ENCODE peak calls at places on chromosome 6, in nine cellular contexts. M is CD8-positive, alpha-beta T cell; J is lower lobe of right lung; T is uterus; D is heart left ventricle; S is testis; A is iPS DF 6.9; E is Karpas-422; I is tibial artery. O is an unnamed sample.

GRCh38 chr6:11033825-11034224 is 10.3 kb downstream of the ELOVL2 start:
- DNase-seq in T (no peak), M (no peak), D (no peak), E (no peak), S (no peak), A (no peak), J (no peak), I (no peak), O (no peak)

GRCh38 chr6:73969982-73970960 is 274.3 kb downstream of the CD109 start:
- DNase-seq in S (no peak), T (no peak), M (no peak), J (no peak), A (peak; percentile 13), I (no peak), E (peak; percentile 79), D (no peak), O (peak; percentile 76)

GRCh38 chr6:135266675-135267074 is 85.6 kb downstream of the MYB start:
- DNase-seq in J (no peak), A (no peak), E (no peak), M (no peak), S (no peak), I (no peak), T (no peak), D (no peak), O (no peak)

GRCh38 chr6:140183881-140184280 is 809.4 kb upstream of the CITED2 start:
- DNase-seq in A (no peak), J (no peak), I (no peak), T (no peak), E (no peak), D (no peak), M (no peak), S (no peak), O (no peak)

GRCh38 chr6:40545954-40546353 is 41.2 kb downstream of the LRFN2 start:
- DNase-seq in E (no peak), M (no peak), S (no peak), D (no peak), A (peak; percentile 80), J (no peak), I (no peak), T (no peak), O (no peak)

GRCh38 chr6:113671440-113671839 is 185.7 kb upstream of the MARCKS start:
- DNase-seq in A (no peak), T (no peak), E (no peak), J (no peak), S (no peak), M (no peak), D (no peak), I (peak; percentile 31), O (no peak)

GRCh38 chr6:106525885-106526280 is 103.4 kb downstream of the RTN4IP1 start:
- DNase-seq in A (no peak), S (no peak), I (no peak), D (no peak), E (no peak), T (no peak), M (no peak), J (no peak), O (no peak)

GRCh38 chr6:121959501-121959900 is 440.0 kb upstream of the HSF2 start:
- DNase-seq in D (no peak), A (no peak), E (no peak), J (no peak), S (no peak), T (no peak), I (no peak), M (no peak), O (peak; percentile 24)

GRCh38 chr6:121607716-121608115 is 172.3 kb downstream of the GJA1 start:
- DNase-seq in S (no peak), A (no peak), M (no peak), D (no peak), E (no peak), I (no peak), J (no peak), T (no peak), O (no peak)

GRCh38 chr6:12595161-12595792 is 121.3 kb upstream of the PHACTR1 start:
- DNase-seq in I (peak; percentile 28), A (no peak), D (no peak), M (no peak), E (peak; percentile 60), J (no peak), T (no peak), S (no peak), O (no peak)

GRCh38 chr6:47371875-47372255 is 62.2 kb upstream of the TNFRSF21 start:
- DNase-seq in D (no peak), I (no peak), S (no peak), E (no peak), T (no peak), J (no peak), M (no peak), A (no peak), O (no peak)

GRCh38 chr6:38114976-38115632 is 295.6 kb downstream of the ZFAND3 start:
- DNase-seq in E (no peak), A (no peak), I (no peak), S (no peak), J (no peak), M (no peak), T (no peak), D (no peak), O (no peak)

GRCh38 chr6:87817226-87817625 is 115.2 kb upstream of the AKIRIN2 start:
- DNase-seq in S (no peak), E (no peak), M (no peak), T (no peak), D (no peak), A (no peak), I (no peak), J (no peak), O (no peak)

GRCh38 chr6:153117986-153118886 is 12.8 kb downstream of the RGS17 start:
- DNase-seq in T (no peak), A (no peak), I (no peak), D (no peak), E (no peak), J (no peak), S (no peak), M (no peak), O (no peak)

GRCh38 chr6:8539446-8539845 is 104.1 kb upstream of the SLC35B3 start:
- DNase-seq in T (no peak), E (peak; percentile 68), J (no peak), D (no peak), I (no peak), M (no peak), S (no peak), A (no peak), O (peak; percentile 72)

GRCh38 chr6:46323966-46324622 is 153.3 kb upstream of the ENPP5 start:
- DNase-seq in J (no peak), S (no peak), M (no peak), D (no peak), I (no peak), T (no peak), E (no peak), A (no peak), O (no peak)

GRCh38 chr6:7646394-7646793 is 56.4 kb downstream of the SNRNP48 start:
- DNase-seq in T (no peak), S (no peak), I (no peak), A (no peak), M (no peak), D (no peak), E (no peak), J (no peak), O (no peak)

GRCh38 chr6:21808045-21808470 is 214.5 kb downstream of the SOX4 start:
- DNase-seq in S (peak; percentile 54), M (no peak), I (no peak), E (no peak), D (peak; percentile 24), T (peak; percentile 46), A (no peak), J (no peak), O (no peak)

GRCh38 chr6:147141690-147142308 is 62.4 kb upstream of the STXBP5 start:
- DNase-seq in S (no peak), J (no peak), T (no peak), I (no peak), A (no peak), M (no peak), D (no peak), E (no peak), O (no peak)

GRCh38 chr6:7846971-7847818 is 63.4 kb downstream of the TXNDC5 start:
- DNase-seq in D (no peak), J (no peak), M (no peak), E (no peak), I (no peak), S (no peak), T (no peak), A (no peak), O (no peak)

GRCh38 chr6:37956711-37957110 is 137.2 kb downstream of the ZFAND3 start:
- DNase-seq in J (no peak), S (no peak), A (no peak), I (no peak), D (no peak), T (no peak), E (no peak), M (no peak), O (no peak)

GRCh38 chr6:7515363-7515762 is 26.1 kb upstream of the DSP start:
- DNase-seq in D (no peak), T (no peak), A (no peak), M (no peak), J (no peak), S (no peak), I (no peak), E (no peak), O (no peak)

GRCh38 chr6:7974553-7974931 is 64.0 kb upstream of the TXNDC5 start:
- DNase-seq in J (no peak), D (no peak), A (no peak), M (no peak), T (no peak), E (no peak), S (no peak), I (no peak), O (no peak)

GRCh38 chr6:136280032-136280609 is 9.5 kb downstream of the BCLAF1 start:
- DNase-seq in J (no peak), A (no peak), E (no peak), S (no peak), M (no peak), D (no peak), I (no peak), T (no peak), O (no peak)
- H3K4me3 ChIP-seq in J (no peak overlapping the region), A (no peak overlapping the region), E (no peak overlapping the region), S (no peak overlapping the region), M (no peak overlapping the region), D (no peak overlapping the region), I (no peak overlapping the region), T (no peak overlapping the region), O (no peak overlapping the region)

GRCh38 chr6:36492092-36492491 is 49.3 kb downstream of the KCTD20 start:
- DNase-seq in I (no peak), E (no peak), T (no peak), A (no peak), S (no peak), D (no peak), M (no peak), J (no peak), O (no peak)
- H3K36me3 ChIP-seq in I (peaks cover 63% of the 10 kb centered on the region), E (peaks cover 35% of the 10 kb centered on the region), T (no peaks in the 10 kb centered on the region), A (peaks cover 4% of the 10 kb centered on the region), S (no peaks in the 10 kb centered on the region), D (peaks cover 62% of the 10 kb centered on the region), M (peaks cover 36% of the 10 kb centered on the region), J (peaks cover 67% of the 10 kb centered on the region), O (peaks cover 26% of the 10 kb centered on the region)

GRCh38 chr6:111277819-111278218 is 190.5 kb downstream of the SLC16A10 start:
- DNase-seq in S (no peak), E (no peak), J (no peak), I (no peak), T (no peak), M (no peak), D (no peak), A (no peak), O (no peak)
- H3K9me3 ChIP-seq in S (no peaks in the 10 kb centered on the region), E (no peaks in the 10 kb centered on the region), J (peaks cover 20% of the 10 kb centered on the region), I (peaks cover 37% of the 10 kb centered on the region), T (peaks cover 35% of the 10 kb centered on the region), M (peaks cover 5% of the 10 kb centered on the region), D (no peaks in the 10 kb centered on the region), A (no peaks in the 10 kb centered on the region), O (peaks cover 8% of the 10 kb centered on the region)

GRCh38 chr6:36598739-36599318 is 4.7 kb downstream of the SRSF3 start:
- DNase-seq in A (no peak), J (no peak), T (no peak), S (peak; percentile 10), D (no peak), E (no peak), M (no peak), I (no peak), O (no peak)
- H3K4me3 ChIP-seq in A (no peak overlapping the region), J (peak overlapping the region; percentile 82), T (peak overlapping the region; percentile 68), S (no peak overlapping the region), D (peak overlapping the region; percentile 73), E (no peak overlapping the region), M (peak overlapping the region; percentile 40), I (peak overlapping the region; percentile 61), O (peak overlapping the region; percentile 73)

O was measured in A673.